ENCODE peak calls at places on chromosomes 7 and 10, in five cellular contexts. U, R, Z, A and O are unnamed samples.

GRCh38 chr7:57256637-57257375 is 124.6 kb upstream of the ZNF479 start:
- DNase-seq in A (no peak), R (no peak), Z (no peak), U (no peak), O (no peak)

GRCh38 chr7:67937717-67938191 is 941.1 kb downstream of the TYW1 start:
- DNase-seq in R (peak; percentile 98), A (peak; percentile 93), U (peak; percentile 82), Z (no peak), O (peak; percentile 27)

GRCh38 chr7:132402751-132403245 is 173.5 kb downstream of the PLXNA4 start:
- DNase-seq in R (peak; percentile 97), A (peak; percentile 75), U (peak; percentile 26), Z (no peak), O (no peak)

GRCh38 chr7:65251851-65252620 is 121.6 kb upstream of the ZNF92 start:
- DNase-seq in A (peak; percentile 21), Z (peak; percentile 86), U (peak; percentile 37), R (peak; percentile 55), O (peak; percentile 66)

GRCh38 chr7:117045927-117046710 is 92.8 kb downstream of the ST7 start:
- DNase-seq in R (no peak), U (no peak), A (no peak), Z (no peak), O (no peak)

GRCh38 chr10:117164878-117165556 is 26.9 kb upstream of the VAX1 start:
- DNase-seq in Z (no peak), U (peak; percentile 18), R (no peak), A (no peak), O (no peak)

GRCh38 chr7:77537136-77537594 is at the start of gene PTPN12:
- DNase-seq in Z (no peak), R (peak; percentile 61), U (no peak), A (no peak), O (no peak)

GRCh38 chr10:5817322-5818047 is 4.3 kb upstream of the GDI2 start:
- DNase-seq in Z (no peak), R (no peak), A (no peak), U (no peak), O (no peak)

GRCh38 chr10:50622497-50623298 is 1.1 kb downstream of the SGMS1 start:
- DNase-seq in U (peak; percentile 72), A (peak; percentile 53), Z (peak; percentile 68), R (peak; percentile 37), O (peak; percentile 66)
- TF ChIP-seq CTCF in U (no peak), A (no peak), Z (no peak), R (no peak), O (peak; percentile 27)

GRCh38 chr10:102642553-102643345 is 1.5 kb upstream of the TRIM8 start:
- DNase-seq in Z (peak; percentile 84), R (no peak), A (peak; percentile 48), U (peak; percentile 88), O (peak; percentile 60)

GRCh38 chr10:102643346-102644065 is 773 bp upstream of the TRIM8 start:
- DNase-seq in Z (peak; percentile 83), R (peak; percentile 59), A (peak; percentile 88), U (peak; percentile 87), O (peak; percentile 82)

GRCh38 chr10:102641880-102642552 is 2.3 kb upstream of the TRIM8 start:
- DNase-seq in U (peak; percentile 99), R (peak; percentile 92), Z (peak; percentile 99), A (peak; percentile 99), O (peak; percentile 99)

GRCh38 chr10:102639527-102639926 is 4.8 kb upstream of the TRIM8 start:
- DNase-seq in A (no peak), U (no peak), R (no peak), Z (no peak), O (no peak)

GRCh38 chr10:102641398-102641797 is 2.9 kb upstream of the TRIM8 start:
- DNase-seq in R (no peak), U (no peak), Z (no peak), A (no peak), O (no peak)
- H3K4me3 ChIP-seq in R (peak overlapping the region; percentile 77), U (peak overlapping the region; percentile 97), Z (peak overlapping the region; percentile 85), A (peak overlapping the region; percentile 74), O (no peak overlapping the region)

GRCh38 chr10:13994932-13995331 is 335.8 kb downstream of the FRMD4A start:
- DNase-seq in R (no peak), U (no peak), Z (no peak), A (no peak), O (no peak)
- TF ChIP-seq CTCF in R (no peak), U (no peak), Z (no peak), A (no peak), O (no peak)

GRCh38 chr7:18509491-18509890 is 13.9 kb downstream of the HDAC9 start:
- DNase-seq in U (no peak), R (no peak), A (no peak), Z (no peak), O (no peak)
- H3K4me3 ChIP-seq in U (peak overlapping the region; percentile 52), R (peak overlapping the region; percentile 75), A (no peak overlapping the region), Z (no peak overlapping the region), O (peak overlapping the region; percentile 24)

GRCh38 chr7:96084880-96085551 is 236.9 kb downstream of the SLC25A13 start:
- DNase-seq in A (peak; percentile 7), R (peak; percentile 68), Z (no peak), U (peak; percentile 53), O (peak; percentile 59)
- TF ChIP-seq CTCF in A (no peak), R (no peak), Z (no peak), U (no peak), O (no peak)

GRCh38 chr7:7817748-7818147 is 99.3 kb upstream of the RPA3 start:
- DNase-seq in R (no peak), Z (no peak), A (no peak), U (no peak), O (no peak)

GRCh38 chr7:7819442-7820247 is 101.2 kb upstream of the RPA3 start:
- DNase-seq in Z (no peak), A (no peak), R (no peak), U (no peak), O (no peak)

GRCh38 chr7:7820409-7820808 is 102.0 kb upstream of the RPA3 start:
- DNase-seq in R (no peak), Z (no peak), A (no peak), U (no peak), O (no peak)

GRCh38 chr7:7821517-7821916 is 103.1 kb upstream of the RPA3 start:
- DNase-seq in Z (no peak), R (no peak), U (no peak), A (no peak), O (no peak)

DNA sequence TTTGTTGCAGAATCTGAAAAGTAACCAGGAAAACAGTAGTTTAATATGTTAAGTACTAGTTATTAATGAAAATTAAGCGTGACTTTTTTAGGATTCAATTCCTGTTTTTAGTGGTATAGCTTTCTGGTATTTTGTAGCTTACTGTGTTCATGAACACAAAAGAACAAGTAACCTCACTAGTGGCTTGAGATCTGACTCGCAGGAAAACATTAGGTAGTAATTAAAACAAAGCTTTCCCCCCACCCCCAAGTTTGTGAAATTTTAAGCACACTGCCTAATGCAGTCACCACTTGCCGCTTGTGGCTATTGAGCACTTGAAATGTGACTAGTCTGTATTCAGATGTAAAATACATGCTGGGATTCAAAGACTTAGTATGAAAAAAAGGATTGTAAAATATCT is 102.5 kb upstream of the RPA3 start:
- DNase-seq in R (no peak), A (no peak), Z (no peak), U (peak; percentile 21), O (no peak)
- H3K4me3 ChIP-seq in R (no peak overlapping the region), A (no peak overlapping the region), Z (no peak overlapping the region), U (no peak overlapping the region), O (no peak overlapping the region)

GRCh38 chr10:89421018-89421476 is 6.7 kb downstream of the IFIT5 start:
- DNase-seq in Z (no peak), R (no peak), U (no peak), A (no peak), O (no peak)

GRCh38 chr10:89428873-89429272 is 14.5 kb downstream of the IFIT5 start:
- DNase-seq in U (peak; percentile 50), Z (no peak), R (peak; percentile 43), A (no peak), O (peak; percentile 33)

GRCh38 chr10:89425000-89425399 is 10.6 kb downstream of the IFIT5 start:
- DNase-seq in A (no peak), R (no peak), U (no peak), Z (no peak), O (no peak)

GRCh38 chr10:89427629-89428028 is 13.3 kb downstream of the IFIT5 start:
- DNase-seq in R (peak; percentile 85), U (peak; percentile 85), Z (no peak), A (peak; percentile 38), O (peak; percentile 89)

DNA sequence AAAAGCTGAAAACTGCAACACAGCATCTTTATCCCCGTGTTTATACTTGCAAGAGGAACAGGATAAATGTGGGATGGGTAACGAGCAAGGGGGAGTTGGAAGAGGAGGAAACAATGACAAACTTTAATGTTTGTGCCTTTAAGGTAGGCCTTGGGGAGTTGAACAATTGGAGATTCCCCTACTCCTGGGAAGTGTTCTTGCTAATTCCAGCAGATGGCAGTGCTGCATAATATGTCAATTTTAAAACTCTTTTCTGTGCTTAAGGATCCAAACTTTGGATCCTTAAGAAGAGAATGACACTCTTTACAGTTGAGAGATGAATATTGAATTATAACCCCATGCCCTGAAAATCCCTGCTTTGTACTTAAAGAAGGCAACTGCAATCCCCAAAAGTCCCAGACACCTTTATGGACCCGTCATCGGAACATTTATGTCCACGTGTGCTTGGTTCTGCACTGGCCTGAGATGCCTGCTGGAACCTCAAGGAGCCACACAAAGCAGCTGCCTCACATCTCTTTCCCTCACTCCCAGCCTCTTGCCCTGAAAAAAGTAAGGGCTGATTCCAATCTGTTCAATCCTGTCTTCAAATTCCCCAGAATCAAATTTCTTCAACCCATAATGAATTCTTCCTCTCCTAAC is 12.0 kb downstream of the IFIT5 start:
- DNase-seq in R (peak; percentile 33), Z (no peak), A (peak; percentile 80), U (peak; percentile 81), O (peak; percentile 88)
- TF ChIP-seq CTCF in R (peak; percentile 95), Z (peak; percentile 81), A (peak; percentile 70), U (peak; percentile 64), O (peak; percentile 78)